ENCODE peak calls at places on chromosomes 4 and X, in eight cellular contexts. U is NCI-H2081; W is CD4-positive, alpha-beta T cell; H is naive thymus-derived CD4-positive, alpha-beta T cell; Q is hippocampal formation; S is mesendoderm; Y is AG04450; F is fibroblast of pulmonary artery. K is an unnamed sample.
A peak's percentile ranks its signal among the peaks of the same experiment; 100 is the strongest.

GRCh38 chr4:41133619-41134018 is 80.7 kb downstream of the APBB2 start:
- DNase-seq in Q (no peak), H (no peak), W (no peak), Y (no peak), U (no peak), F (peak; percentile 40), S (peak; percentile 93), K (no peak)

GRCh38 chr4:76589872-76590846 is 155.1 kb downstream of the SHROOM3 start:
- DNase-seq in U (no peak), Y (peak; percentile 87), H (no peak), S (peak; percentile 99), F (peak; percentile 93), Q (no peak), W (no peak), K (no peak)

GRCh38 chrX:13142891-13143290 is 98.5 kb upstream of the FAM9C start:
- DNase-seq in W (no peak), F (no peak), S (no peak), H (no peak), Y (no peak), Q (no peak), U (no peak), K (no peak)

GRCh38 chrX:51456246-51456645 is 40.1 kb downstream of the NUDT11 start:
- DNase-seq in F (no peak), U (no peak), Y (no peak), H (no peak), W (no peak), Q (no peak), S (peak; percentile 81), K (no peak)

GRCh38 chr4:48180234-48180633 is 46.2 kb upstream of the TXK start:
- DNase-seq in W (no peak), S (no peak), F (peak; percentile 11), U (no peak), Y (no peak), H (no peak), Q (no peak), K (no peak)

GRCh38 chrX:3550160-3550765 is 163.2 kb downstream of the PRKX start:
- DNase-seq in S (peak; percentile 55), Y (no peak), Q (no peak), U (peak; percentile 36), H (no peak), W (no peak), F (peak; percentile 23), K (peak; percentile 2)

GRCh38 chr4:8267077-8267476 is 2.5 kb upstream of the HTRA3 start:
- DNase-seq in Y (no peak), F (peak; percentile 83), W (no peak), Q (no peak), H (no peak), S (peak; percentile 65), U (no peak), K (peak; percentile 12)

GRCh38 chrX:68994883-68995255 is 166.0 kb downstream of the EFNB1 start:
- DNase-seq in H (no peak), U (no peak), S (no peak), Q (no peak), F (no peak), W (no peak), Y (no peak), K (no peak)

GRCh38 chr4:152277333-152277732 is 258.6 kb downstream of the FBXW7 start:
- DNase-seq in Q (no peak), Y (no peak), F (no peak), U (no peak), S (no peak), W (no peak), H (no peak), K (no peak)

GRCh38 chr4:123649644-123650356 is 253.2 kb downstream of the SPRY1 start:
- DNase-seq in U (peak; percentile 92), H (no peak), Q (no peak), W (no peak), S (peak; percentile 71), Y (peak; percentile 58), F (peak; percentile 94), K (no peak)

GRCh38 chr4:13143234-13143633 is 340.9 kb downstream of the RAB28 start:
- DNase-seq in W (no peak), S (no peak), Q (no peak), H (no peak), Y (no peak), F (no peak), U (no peak), K (no peak)

GRCh38 chr4:68951078-68951805 is at the start of gene UGT2A3:
- DNase-seq in S (peak; percentile 60), W (no peak), Q (no peak), U (no peak), H (no peak), F (no peak), Y (no peak), K (no peak)

GRCh38 chr4:122562436-122562835 is 58.4 kb downstream of the IL21 start:
- DNase-seq in Q (no peak), Y (no peak), S (no peak), H (no peak), U (no peak), F (no peak), W (no peak), K (no peak)

GRCh38 chr4:149120331-149121014 is 678.3 kb upstream of the NR3C2 start:
- DNase-seq in Q (no peak), W (no peak), S (no peak), F (peak; percentile 59), U (no peak), H (no peak), Y (no peak), K (no peak)

GRCh38 chr4:88104902-88105610 is 53.4 kb downstream of the ABCG2 start:
- DNase-seq in U (peak; percentile 60), S (no peak), Y (peak; percentile 66), F (peak; percentile 55), H (no peak), Q (no peak), W (no peak), K (no peak)

GRCh38 chr4:4427478-4427870 is 40.6 kb downstream of the NSG1 start:
- DNase-seq in S (no peak), Q (no peak), W (no peak), Y (no peak), U (no peak), H (no peak), F (no peak), K (no peak)

GRCh38 chr4:158056689-158057245 is 116.1 kb downstream of the GASK1B start:
- DNase-seq in Y (no peak), W (no peak), S (no peak), F (no peak), U (no peak), H (no peak), Q (no peak), K (no peak)

GRCh38 chrX:84187501-84188319 is at the start of gene RPS6KA6:
- DNase-seq in W (no peak), Y (no peak), H (peak; percentile 2), U (peak; percentile 43), S (peak; percentile 57), F (peak; percentile 15), Q (peak; percentile 14), K (no peak)

GRCh38 chr4:156820931-156821330 is 150.7 kb downstream of the PDGFC start:
- DNase-seq in S (no peak), Y (no peak), H (no peak), W (no peak), F (peak; percentile 36), U (no peak), Q (no peak), K (no peak)

GRCh38 chrX:102345916-102346315 is 93.9 kb downstream of the NXF2B start:
- DNase-seq in Y (no peak), Q (no peak), F (peak; percentile 40), U (no peak), W (peak; percentile 58), H (peak; percentile 18), S (peak; percentile 48), K (no peak)

GRCh38 chrX:107304141-107304540 is 97.7 kb downstream of the DNAAF6 start:
- DNase-seq in Q (no peak), Y (no peak), F (no peak), S (no peak), U (no peak), W (no peak), H (no peak), K (no peak)

GRCh38 chrX:10110984-10111363 is 45.8 kb upstream of the CLCN4 start:
- DNase-seq in H (no peak), F (no peak), Y (no peak), W (peak; percentile 52), S (no peak), Q (no peak), U (no peak), K (no peak)

GRCh38 chrX:40832723-40833122 is 97.4 kb upstream of the MED14 start:
- DNase-seq in H (no peak), U (no peak), F (no peak), W (no peak), S (no peak), Y (no peak), Q (no peak), K (no peak)

GRCh38 chr4:79132826-79133225 is 193.0 kb downstream of the NAA11 start:
- DNase-seq in U (no peak), Q (no peak), H (no peak), S (no peak), F (no peak), W (no peak), Y (no peak), K (no peak)

GRCh38 chr4:133320576-133321170 is 171.6 kb downstream of the PCDH10 start:
- DNase-seq in Y (no peak), W (no peak), F (peak; percentile 52), H (no peak), Q (no peak), S (peak; percentile 75), U (peak; percentile 56), K (no peak)

GRCh38 chrX:22037911-22038537 is 5.9 kb downstream of the PHEX start:
- DNase-seq in Q (no peak), F (no peak), H (no peak), W (no peak), S (no peak), Y (no peak), U (no peak), K (no peak)

GRCh38 chr4:185247151-185247550 is 37.8 kb downstream of the SNX25 start:
- DNase-seq in Y (no peak), U (no peak), W (no peak), H (no peak), Q (no peak), S (no peak), F (no peak), K (no peak)

GRCh38 chr4:94416981-94417380 is 34.8 kb upstream of the PDLIM5 start:
- DNase-seq in W (no peak), H (no peak), S (no peak), Q (no peak), F (no peak), Y (no peak), U (no peak), K (no peak)

GRCh38 chrX:52261463-52262194 is 76.9 kb downstream of the MAGED4 start:
- DNase-seq in H (peak; percentile 67), S (peak; percentile 88), U (peak; percentile 88), Q (peak; percentile 82), W (peak; percentile 82), F (peak; percentile 89), Y (peak; percentile 61), K (peak; percentile 80)

GRCh38 chr4:42460043-42460442 is 62.8 kb downstream of the SHISA3 start:
- DNase-seq in Q (no peak), F (no peak), Y (no peak), H (no peak), S (no peak), W (no peak), U (no peak), K (no peak)

GRCh38 chrX:41971346-41971745 is 48.0 kb upstream of the CASK start:
- DNase-seq in F (no peak), Q (no peak), U (no peak), H (no peak), W (no peak), Y (no peak), S (peak; percentile 6), K (no peak)

GRCh38 chr4:74032064-74032463 is 6.4 kb downstream of the CXCL3 start:
- DNase-seq in Y (no peak), H (no peak), Q (no peak), U (peak; percentile 4), W (no peak), F (peak; percentile 53), S (no peak), K (no peak)

GRCh38 chr4:29549308-29549707 is 1170.9 kb upstream of the PCDH7 start:
- DNase-seq in W (no peak), S (no peak), U (no peak), Q (no peak), H (no peak), F (peak; percentile 31), Y (no peak), K (no peak)

K was measured in NCI-H1930.